ENCODE peak calls at places on chromosomes 7 and 10, in eight cellular contexts. H, O, K, C, W, A, F and N are unnamed samples.

GRCh38 chr10:86167762-86168128 is 198.8 kb downstream of the GRID1 start:
- DNase-seq in K (peak; percentile 29), A (no peak), C (no peak), F (no peak), H (no peak), O (no peak), W (no peak), N (no peak)

GRCh38 chr7:152565731-152566130 is 110.2 kb downstream of the XRCC2 start:
- DNase-seq in F (no peak), W (no peak), O (no peak), H (no peak), A (no peak), K (no peak), C (no peak), N (no peak)

GRCh38 chr10:44925224-44925623 is 14.1 kb downstream of the TMEM72 start:
- DNase-seq in O (no peak), F (peak; percentile 8), K (no peak), C (peak; percentile 27), H (peak; percentile 1), W (peak; percentile 85), A (peak; percentile 8), N (no peak)

GRCh38 chr7:36191292-36191920 is 38.4 kb downstream of the EEPD1 start:
- DNase-seq in H (no peak), K (no peak), A (no peak), O (no peak), F (no peak), W (no peak), C (no peak), N (no peak)

GRCh38 chr7:47540387-47541093 is 41.4 kb downstream of the TNS3 start:
- DNase-seq in C (no peak), O (no peak), F (no peak), A (no peak), K (no peak), H (no peak), W (no peak), N (no peak)

GRCh38 chr7:131183076-131183471 is 144.6 kb upstream of the MKLN1 start:
- DNase-seq in A (no peak), O (no peak), H (no peak), W (no peak), K (no peak), F (no peak), C (no peak), N (no peak)

GRCh38 chr10:29443745-29444523 is 155.1 kb downstream of the LYZL1 start:
- DNase-seq in W (peak; percentile 14), F (no peak), H (peak; percentile 16), A (no peak), O (no peak), C (peak; percentile 16), K (no peak), N (no peak)

GRCh38 chr7:74355091-74355490 is 65.9 kb downstream of the CLIP2 start:
- DNase-seq in F (peak; percentile 20), K (peak; percentile 63), W (no peak), A (no peak), C (peak; percentile 94), O (no peak), H (peak; percentile 2), N (peak; percentile 44)

GRCh38 chr7:25014735-25015134 is 34.8 kb upstream of the OSBPL3 start:
- DNase-seq in W (no peak), O (no peak), F (no peak), K (no peak), A (no peak), C (peak; percentile 66), H (no peak), N (no peak)

GRCh38 chr10:101027281-101027680 is 3.6 kb downstream of the PDZD7 start:
- DNase-seq in C (no peak), W (no peak), K (no peak), O (no peak), H (no peak), A (no peak), F (no peak), N (no peak)

GRCh38 chr7:100632951-100633717 is 8.2 kb downstream of the TFR2 start:
- DNase-seq in K (peak; percentile 83), O (no peak), F (peak; percentile 76), W (peak; percentile 68), C (no peak), H (no peak), A (no peak), N (peak; percentile 33)

GRCh38 chr10:113100299-113100680 is 150.2 kb downstream of the TCF7L2 start:
- DNase-seq in C (no peak), K (no peak), O (no peak), A (no peak), W (no peak), H (no peak), F (no peak), N (no peak)

GRCh38 chr10:2881720-2882459 is 185.5 kb upstream of the PFKP start:
- DNase-seq in A (no peak), H (no peak), O (no peak), K (no peak), F (no peak), C (no peak), W (no peak), N (no peak)

GRCh38 chr10:73909716-73910115 is 1.2 kb upstream of the PLAU start:
- DNase-seq in W (no peak), C (no peak), A (no peak), H (no peak), K (no peak), O (no peak), F (no peak), N (no peak)

GRCh38 chr7:8582723-8583122 is 149.3 kb downstream of the NXPH1 start:
- DNase-seq in F (no peak), H (no peak), O (no peak), K (no peak), C (no peak), A (no peak), W (no peak), N (no peak)

GRCh38 chr7:5354460-5355279 is 69.0 kb downstream of the TNRC18 start:
- DNase-seq in O (no peak), A (no peak), K (peak; percentile 72), W (peak; percentile 66), F (no peak), H (peak; percentile 62), C (no peak), N (peak; percentile 2)

GRCh38 chr7:26686448-26686981 is 177.9 kb downstream of the SKAP2 start:
- DNase-seq in W (peak; percentile 45), K (no peak), F (no peak), O (no peak), H (peak; percentile 61), A (no peak), C (no peak), N (peak; percentile 9)

GRCh38 chr7:101422361-101423195 is 59.9 kb downstream of the COL26A1 start:
- DNase-seq in K (no peak), W (no peak), A (no peak), O (no peak), F (no peak), H (no peak), C (no peak), N (no peak)

GRCh38 chr10:62054825-62055224 is 153.3 kb downstream of the ARID5B start:
- DNase-seq in A (no peak), C (no peak), W (no peak), O (no peak), K (no peak), F (no peak), H (no peak), N (no peak)

GRCh38 chr7:130917669-130918128 is 183.7 kb upstream of the KLF14 start:
- DNase-seq in K (peak; percentile 57), C (no peak), W (no peak), A (no peak), H (no peak), F (no peak), O (no peak), N (no peak)

GRCh38 chr7:128060018-128060417 is 28.8 kb upstream of the LRRC4 start:
- DNase-seq in A (no peak), K (no peak), H (no peak), W (no peak), O (no peak), F (no peak), C (no peak), N (no peak)

GRCh38 chr10:119284679-119285096 is 77.3 kb downstream of the GRK5 start:
- DNase-seq in H (no peak), W (no peak), F (no peak), A (no peak), O (no peak), K (no peak), C (no peak), N (no peak)

GRCh38 chr10:115093776-115094361 is 704 bp downstream of the ATRNL1 start:
- DNase-seq in H (peak; percentile 59), W (peak; percentile 46), F (peak; percentile 17), O (no peak), C (no peak), A (no peak), K (peak; percentile 54), N (no peak)

GRCh38 chr10:69088471-69088769 is 517 bp downstream of the SRGN start:
- DNase-seq in F (peak; percentile 39), W (no peak), H (no peak), A (no peak), C (no peak), O (no peak), K (no peak), N (no peak)

GRCh38 chr7:158723714-158724385 is 19.2 kb upstream of the NCAPG2 start:
- DNase-seq in H (no peak), A (no peak), W (no peak), O (no peak), K (no peak), F (no peak), C (no peak), N (no peak)

GRCh38 chr10:35462491-35462934 is 126.2 kb downstream of the CCNY start:
- DNase-seq in H (peak; percentile 13), A (no peak), O (no peak), W (no peak), C (no peak), F (no peak), K (no peak), N (peak; percentile 28)